ENCODE peak calls at places on chromosome 1, in ten cellular contexts. One of them, this sample, is unnamed.

GRCh38 chr1:15178571-15179484 is 25.3 kb downstream of the TMEM51 start:
- DNase-seq in D341Med: no peak
- DNase-seq in AG10803: peak; percentile 79
- DNase-seq in GOT3: peak; percentile 26
- DNase-seq in colonic mucosa: peak; percentile 34
- DNase-seq in amniotic stem cell: peak; percentile 77
- DNase-seq in right cardiac atrium: no peak
- DNase-seq in kidney tubule cell: peak; percentile 97
- DNase-seq in endothelial cell: peak; percentile 41
- DNase-seq in tibial nerve: no peak
- DNase-seq in this sample: no peak

GRCh38 chr1:211642870-211643269 is 32.6 kb downstream of the NEK2 start:
- DNase-seq in D341Med: no peak
- DNase-seq in AG10803: no peak
- DNase-seq in GOT3: no peak
- DNase-seq in colonic mucosa: no peak
- DNase-seq in amniotic stem cell: no peak
- DNase-seq in right cardiac atrium: no peak
- DNase-seq in kidney tubule cell: no peak
- DNase-seq in endothelial cell: no peak
- DNase-seq in tibial nerve: no peak
- DNase-seq in this sample: peak; percentile 27

GRCh38 chr1:156097499-156098178 is 15.4 kb upstream of the MEX3A start:
- DNase-seq in D341Med: no peak
- DNase-seq in AG10803: no peak
- DNase-seq in GOT3: no peak
- DNase-seq in colonic mucosa: no peak
- DNase-seq in amniotic stem cell: no peak
- DNase-seq in right cardiac atrium: no peak
- DNase-seq in kidney tubule cell: no peak
- DNase-seq in endothelial cell: no peak
- DNase-seq in tibial nerve: no peak
- DNase-seq in this sample: no peak

GRCh38 chr1:8908388-8909151 is 30.1 kb upstream of the ENO1 start:
- DNase-seq in D341Med: no peak
- DNase-seq in AG10803: no peak
- DNase-seq in GOT3: no peak
- DNase-seq in colonic mucosa: no peak
- DNase-seq in amniotic stem cell: no peak
- DNase-seq in right cardiac atrium: no peak
- DNase-seq in kidney tubule cell: peak; percentile 27
- DNase-seq in endothelial cell: no peak
- DNase-seq in tibial nerve: no peak
- DNase-seq in this sample: no peak

GRCh38 chr1:9626201-9626608 is 25.3 kb upstream of the PIK3CD start:
- DNase-seq in D341Med: no peak
- DNase-seq in AG10803: no peak
- DNase-seq in GOT3: no peak
- DNase-seq in colonic mucosa: no peak
- DNase-seq in amniotic stem cell: no peak
- DNase-seq in right cardiac atrium: no peak
- DNase-seq in kidney tubule cell: no peak
- DNase-seq in endothelial cell: no peak
- DNase-seq in tibial nerve: no peak
- DNase-seq in this sample: no peak

GRCh38 chr1:61323681-61324328 is 241.4 kb downstream of the NFIA start:
- DNase-seq in D341Med: no peak
- DNase-seq in AG10803: no peak
- DNase-seq in GOT3: no peak
- DNase-seq in colonic mucosa: no peak
- DNase-seq in amniotic stem cell: no peak
- DNase-seq in right cardiac atrium: no peak
- DNase-seq in kidney tubule cell: no peak
- DNase-seq in endothelial cell: no peak
- DNase-seq in tibial nerve: no peak
- DNase-seq in this sample: peak; percentile 6

GRCh38 chr1:244151558-244151957 is 100.5 kb downstream of the ZBTB18 start:
- DNase-seq in D341Med: no peak
- DNase-seq in AG10803: no peak
- DNase-seq in GOT3: no peak
- DNase-seq in colonic mucosa: no peak
- DNase-seq in amniotic stem cell: no peak
- DNase-seq in right cardiac atrium: no peak
- DNase-seq in kidney tubule cell: no peak
- DNase-seq in endothelial cell: no peak
- DNase-seq in tibial nerve: no peak
- DNase-seq in this sample: no peak

GRCh38 chr1:159913451-159914192 is 11.7 kb downstream of the TAGLN2 start:
- DNase-seq in D341Med: no peak
- DNase-seq in AG10803: no peak
- DNase-seq in GOT3: no peak
- DNase-seq in colonic mucosa: peak; percentile 68
- DNase-seq in amniotic stem cell: no peak
- DNase-seq in right cardiac atrium: no peak
- DNase-seq in kidney tubule cell: peak; percentile 47
- DNase-seq in endothelial cell: no peak
- DNase-seq in tibial nerve: no peak
- DNase-seq in this sample: no peak

GRCh38 chr1:37240897-37241296 is 206.6 kb upstream of the GRIK3 start:
- DNase-seq in D341Med: no peak
- DNase-seq in AG10803: no peak
- DNase-seq in GOT3: no peak
- DNase-seq in colonic mucosa: no peak
- DNase-seq in amniotic stem cell: no peak
- DNase-seq in right cardiac atrium: no peak
- DNase-seq in kidney tubule cell: no peak
- DNase-seq in endothelial cell: no peak
- DNase-seq in tibial nerve: no peak
- DNase-seq in this sample: peak; percentile 67

GRCh38 chr1:200862713-200863415 is 9.9 kb upstream of the GPR25 start:
- DNase-seq in D341Med: no peak
- DNase-seq in AG10803: peak; percentile 20
- DNase-seq in GOT3: no peak
- DNase-seq in colonic mucosa: no peak
- DNase-seq in amniotic stem cell: no peak
- DNase-seq in right cardiac atrium: no peak
- DNase-seq in kidney tubule cell: no peak
- DNase-seq in endothelial cell: no peak
- DNase-seq in tibial nerve: no peak
- DNase-seq in this sample: peak; percentile 91

GRCh38 chr1:37055631-37056030 is 21.3 kb upstream of the GRIK3 start:
- DNase-seq in D341Med: no peak
- DNase-seq in AG10803: no peak
- DNase-seq in GOT3: no peak
- DNase-seq in colonic mucosa: no peak
- DNase-seq in amniotic stem cell: no peak
- DNase-seq in right cardiac atrium: no peak
- DNase-seq in kidney tubule cell: no peak
- DNase-seq in endothelial cell: no peak
- DNase-seq in tibial nerve: no peak
- DNase-seq in this sample: peak; percentile 15

GRCh38 chr1:155910621-155911121 is 478 bp downstream of the RIT1 start:
- DNase-seq in D341Med: peak; percentile 62
- DNase-seq in AG10803: no peak
- DNase-seq in GOT3: no peak
- DNase-seq in colonic mucosa: peak; percentile 29
- DNase-seq in amniotic stem cell: no peak
- DNase-seq in right cardiac atrium: no peak
- DNase-seq in kidney tubule cell: peak; percentile 57
- DNase-seq in endothelial cell: peak; percentile 6
- DNase-seq in tibial nerve: no peak
- DNase-seq in this sample: peak; percentile 66

GRCh38 chr1:201559679-201560162 is 20.8 kb downstream of the NAV1 start:
- DNase-seq in D341Med: peak; percentile 95
- DNase-seq in AG10803: peak; percentile 88
- DNase-seq in GOT3: peak; percentile 97
- DNase-seq in colonic mucosa: peak; percentile 76
- DNase-seq in amniotic stem cell: peak; percentile 81
- DNase-seq in right cardiac atrium: peak; percentile 90
- DNase-seq in kidney tubule cell: peak; percentile 83
- DNase-seq in endothelial cell: peak; percentile 75
- DNase-seq in tibial nerve: peak; percentile 55
- DNase-seq in this sample: peak; percentile 92